ENCODE peak calls at places on chromosomes 7 and 10, in seven cellular contexts. A is trophoblast cell, O is IMR-90, J is H9, K is mesendoderm, D is neuronal stem cell, R is H1. P is an unnamed sample.
A peak's percentile ranks its signal among the peaks of the same experiment; 100 is the strongest.

GRCh38 chr7:48250441-48250951 is 79.2 kb downstream of the ABCA13 start:
- DNase-seq in A (no peak), O (peak; percentile 83), J (no peak), K (peak; percentile 58), D (no peak), R (no peak), P (no peak)

GRCh38 chr10:61750943-61751471 is 88.3 kb downstream of the CABCOCO1 start:
- DNase-seq in A (peak; percentile 57), O (peak; percentile 69), J (peak; percentile 79), K (peak; percentile 79), D (peak; percentile 23), R (peak; percentile 44), P (peak; percentile 82)

GRCh38 chr10:68559251-68559650 is 886 bp upstream of the TET1 start:
- DNase-seq in A (no peak), O (peak; percentile 14), J (no peak), K (no peak), D (no peak), R (no peak), P (no peak)

GRCh38 chr10:77787440-77787839 is 139.1 kb downstream of the DLG5 start:
- DNase-seq in A (peak; percentile 96), O (no peak), J (no peak), K (no peak), D (no peak), R (no peak), P (no peak)

GRCh38 chr10:62653254-62653653 is 151.3 kb upstream of the ADO start:
- DNase-seq in A (no peak), O (no peak), J (no peak), K (no peak), D (no peak), R (no peak), P (no peak)

GRCh38 chr10:74011762-74012161 is 13.8 kb downstream of the VCL start:
- DNase-seq in A (no peak), O (peak; percentile 89), J (no peak), K (no peak), D (no peak), R (no peak), P (peak; percentile 89)

GRCh38 chr10:4947635-4948596 is 15.3 kb upstream of the AKR1C1 start:
- DNase-seq in A (no peak), O (peak; percentile 97), J (no peak), K (no peak), D (no peak), R (no peak), P (peak; percentile 97)

GRCh38 chr10:30155401-30155800 is 96.0 kb upstream of the JCAD start:
- DNase-seq in A (no peak), O (peak; percentile 16), J (no peak), K (no peak), D (no peak), R (no peak), P (no peak)

GRCh38 chr10:119103687-119104652 is at the start of gene DENND10:
- DNase-seq in A (peak; percentile 48), O (peak; percentile 72), J (peak; percentile 91), K (peak; percentile 81), D (peak; percentile 80), R (peak; percentile 47), P (peak; percentile 76)

GRCh38 chr7:5477723-5478531 is 54.3 kb upstream of the TNRC18 start:
- DNase-seq in A (no peak), O (no peak), J (peak; percentile 83), K (peak; percentile 79), D (no peak), R (no peak), P (peak; percentile 62)

GRCh38 chr7:35277359-35277758 is 23.5 kb upstream of the TBX20 start:
- DNase-seq in A (no peak), O (no peak), J (no peak), K (no peak), D (no peak), R (no peak), P (no peak)

GRCh38 chr7:70414368-70414767 is 717.6 kb upstream of the GALNT17 start:
- DNase-seq in A (no peak), O (no peak), J (no peak), K (no peak), D (no peak), R (no peak), P (no peak)

GRCh38 chr7:70408891-70409290 is 723.1 kb upstream of the GALNT17 start:
- DNase-seq in A (no peak), O (no peak), J (no peak), K (no peak), D (no peak), R (no peak), P (no peak)

GRCh38 chr7:70406419-70407189 is 725.3 kb upstream of the GALNT17 start:
- DNase-seq in A (no peak), O (no peak), J (no peak), K (no peak), D (no peak), R (no peak), P (no peak)

GRCh38 chr7:70408477-70408876 is 723.5 kb upstream of the GALNT17 start:
- DNase-seq in A (no peak), O (no peak), J (no peak), K (no peak), D (no peak), R (no peak), P (no peak)

GRCh38 chr7:70410134-70410750 is 721.7 kb upstream of the GALNT17 start:
- DNase-seq in A (no peak), O (no peak), J (no peak), K (no peak), D (no peak), R (no peak), P (no peak)
- H3K18ac ChIP-seq in A (no peak overlapping the region), O (no peak overlapping the region), J (no peak overlapping the region), K (no peak overlapping the region), D (peak overlapping the region; percentile 6), R (no peak overlapping the region), P (no peak overlapping the region)

DNA sequence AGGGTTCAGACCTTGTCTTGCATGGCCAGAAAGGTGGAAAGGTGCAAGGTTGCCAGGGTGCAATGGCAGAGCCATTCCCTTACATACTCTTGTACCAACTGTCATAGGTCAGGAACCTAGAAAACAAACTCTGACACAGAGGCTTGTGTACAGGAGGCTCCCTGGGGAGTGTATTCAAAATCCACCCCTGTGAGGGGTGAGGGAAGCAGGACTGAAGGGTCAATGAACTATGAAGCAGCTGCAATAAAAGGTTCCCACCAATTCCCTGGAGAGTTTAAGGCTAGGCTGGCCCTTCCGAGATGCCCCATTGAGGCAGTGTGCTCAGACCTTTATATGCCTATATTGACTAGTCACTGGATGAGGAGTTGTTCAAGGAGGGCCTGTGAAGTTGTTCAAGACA is 13.9 kb upstream of the CUZD1 start:
- DNase-seq in A (no peak), O (no peak), J (no peak), K (no peak), D (no peak), R (no peak), P (no peak)
- H4K8ac ChIP-seq in A (no peak overlapping the region), O (no peak overlapping the region), J (no peak overlapping the region), K (no peak overlapping the region), D (no peak overlapping the region), R (no peak overlapping the region), P (no peak overlapping the region)

GRCh38 chr10:48187126-48187525 is 87.4 kb downstream of the FRMPD2 start:
- DNase-seq in A (no peak), O (no peak), J (no peak), K (no peak), D (no peak), R (no peak), P (no peak)
- H3K18ac ChIP-seq in A (no peak overlapping the region), O (no peak overlapping the region), J (no peak overlapping the region), K (no peak overlapping the region), D (no peak overlapping the region), R (no peak overlapping the region), P (no peak overlapping the region)

DNA sequence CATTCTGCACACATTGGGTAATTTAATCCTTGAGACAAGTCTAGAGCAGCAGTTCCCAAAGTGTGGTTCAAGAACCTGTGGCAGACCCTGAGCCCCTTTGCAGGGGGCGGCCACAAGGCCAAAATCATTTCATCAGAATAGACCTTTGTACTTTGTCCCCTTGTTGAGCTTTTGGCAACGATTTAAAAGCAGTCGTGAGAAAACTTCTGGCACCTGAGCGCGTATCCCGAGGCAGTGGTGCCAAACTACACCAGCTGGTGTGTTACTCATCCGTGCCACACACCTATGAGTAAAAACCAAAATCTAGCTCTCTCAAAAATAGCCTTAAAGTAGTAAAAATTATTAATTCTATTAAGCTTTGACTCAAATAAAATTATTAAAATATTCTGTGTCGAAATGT is 306.8 kb downstream of the SDK1 start:
- DNase-seq in A (no peak), O (no peak), J (no peak), K (no peak), D (no peak), R (no peak), P (no peak)
- H4K8ac ChIP-seq in A (no peak overlapping the region), O (no peak overlapping the region), J (no peak overlapping the region), K (no peak overlapping the region), D (no peak overlapping the region), R (no peak overlapping the region), P (no peak overlapping the region)

GRCh38 chr7:101700424-101700823 is 71.3 kb upstream of the MYL10 start:
- DNase-seq in A (no peak), O (no peak), J (no peak), K (no peak), D (no peak), R (no peak), P (no peak)
- H3K18ac ChIP-seq in A (no peak overlapping the region), O (no peak overlapping the region), J (no peak overlapping the region), K (no peak overlapping the region), D (no peak overlapping the region), R (no peak overlapping the region), P (no peak overlapping the region)

GRCh38 chr10:101835406-101835805 is 8.2 kb downstream of the KCNIP2 start:
- DNase-seq in A (no peak), O (no peak), J (no peak), K (no peak), D (no peak), R (no peak), P (no peak)
- H4K8ac ChIP-seq in A (no peak overlapping the region), O (no peak overlapping the region), J (no peak overlapping the region), K (no peak overlapping the region), D (no peak overlapping the region), R (no peak overlapping the region), P (no peak overlapping the region)

GRCh38 chr7:94133460-94133859 is 129.3 kb upstream of the BET1 start:
- DNase-seq in A (no peak), O (no peak), J (no peak), K (peak; percentile 16), D (no peak), R (no peak), P (peak; percentile 32)
- H3K18ac ChIP-seq in A (no peak overlapping the region), O (peak overlapping the region; percentile 74), J (no peak overlapping the region), K (peak overlapping the region; percentile 90), D (no peak overlapping the region), R (no peak overlapping the region), P (peak overlapping the region; percentile 53)

DNA sequence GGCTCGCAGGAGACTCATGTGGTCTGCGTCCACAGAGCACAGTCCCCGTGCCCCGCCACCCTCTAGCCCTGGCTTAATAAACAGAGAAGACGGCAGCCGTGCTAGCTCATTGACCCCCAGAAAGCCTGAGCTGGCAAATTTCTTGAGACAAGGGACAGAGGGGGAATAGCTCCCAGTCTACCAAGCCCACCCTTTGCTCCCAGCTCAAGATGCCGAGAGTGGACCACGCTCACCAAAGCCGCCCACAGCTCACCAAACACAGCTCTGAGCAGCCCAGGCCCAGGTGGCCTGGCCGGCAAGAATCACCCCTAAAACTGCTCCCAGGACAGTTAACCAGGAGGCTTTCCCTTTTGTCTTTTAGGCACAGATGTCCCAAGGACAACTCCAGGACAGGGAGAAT is 5.4 kb downstream of the PDGFA start:
- DNase-seq in A (no peak), O (no peak), J (no peak), K (no peak), D (no peak), R (no peak), P (no peak)
- H4K8ac ChIP-seq in A (no peak overlapping the region), O (peak overlapping the region; percentile 82), J (no peak overlapping the region), K (no peak overlapping the region), D (no peak overlapping the region), R (no peak overlapping the region), P (no peak overlapping the region)

P was measured in mesenchymal stem cell.